ENCODE peak calls at places on chromosomes 3 and 15, in five cellular contexts. L is IMR-90, T is mesenchymal stem cell, A is H1, J is neuronal stem cell. R is an unnamed sample.

GRCh38 chr15:91114301-91114700 is 14.2 kb downstream of the SV2B start:
- DNase-seq in L (no peak), A (no peak), J (no peak), T (no peak), R (no peak)

GRCh38 chr3:140494970-140495369 is 182.9 kb upstream of the TRIM42 start:
- DNase-seq in T (no peak), J (no peak), A (no peak), L (no peak), R (no peak)

GRCh38 chr15:82712036-82712435 is 2.4 kb upstream of the AP3B2 start:
- DNase-seq in J (no peak), T (no peak), A (no peak), L (no peak), R (no peak)

GRCh38 chr3:24401811-24402185 is 92.9 kb downstream of the THRB start:
- DNase-seq in L (no peak), T (no peak), J (no peak), A (no peak), R (no peak)

GRCh38 chr3:99896482-99896881 is 78.8 kb downstream of the CMSS1 start:
- DNase-seq in T (no peak), A (no peak), J (no peak), L (no peak), R (no peak)

GRCh38 chr3:119627461-119627860 is 29.8 kb downstream of the PLA1A start:
- DNase-seq in A (no peak), J (no peak), L (no peak), T (no peak), R (no peak)

GRCh38 chr15:22262613-22263020 is 182.3 kb downstream of the OR4M2 start:
- DNase-seq in J (no peak), A (no peak), T (no peak), L (no peak), R (peak)

GRCh38 chr3:100825574-100825973 is 116.3 kb downstream of the TFG start:
- DNase-seq in T (no peak), A (no peak), L (no peak), J (no peak), R (no peak)

GRCh38 chr3:149180057-149180573 is 41.5 kb downstream of the CP start:
- DNase-seq in J (no peak), T (peak), A (no peak), L (peak), R (peak)

GRCh38 chr3:196996454-196997265 is 28.0 kb upstream of the PIGZ start:
- DNase-seq in L (no peak), T (no peak), J (no peak), A (no peak), R (no peak)

GRCh38 chr15:58738051-58738707 is 11.3 kb downstream of the ADAM10 start:
- DNase-seq in A (no peak), T (peak), L (peak), J (no peak), R (peak)

GRCh38 chr15:60679256-60679655 is 200.3 kb upstream of the ICE2 start:
- DNase-seq in A (no peak), T (peak), J (no peak), L (peak), R (no peak)

GRCh38 chr3:32816439-32817194 is 1.2 kb upstream of the TRIM71 start:
- DNase-seq in A (peak), J (peak), T (peak), L (no peak), R (no peak)

GRCh38 chr15:47513496-47513895 is 203.8 kb upstream of the SEMA6D start:
- DNase-seq in T (no peak), J (no peak), L (no peak), A (no peak), R (no peak)

GRCh38 chr15:84791763-84792162 is 25.4 kb upstream of the ALPK3 start:
- DNase-seq in L (peak), J (no peak), A (no peak), T (no peak), R (no peak)

GRCh38 chr3:150357140-150357539 is 51.0 kb upstream of the TSC22D2 start:
- DNase-seq in A (no peak), J (no peak), L (no peak), T (no peak), R (no peak)

GRCh38 chr3:184679056-184679502 is 32.8 kb downstream of the MAGEF1 start:
- DNase-seq in A (peak), T (peak), L (no peak), J (peak), R (no peak)

GRCh38 chr3:150783334-150783733 is 20.4 kb upstream of the SIAH2 start:
- DNase-seq in J (no peak), L (no peak), T (no peak), A (no peak), R (peak)

GRCh38 chr3:88947013-88947412 is 160.4 kb upstream of the EPHA3 start:
- DNase-seq in A (no peak), L (no peak), T (no peak), J (no peak), R (no peak)

GRCh38 chr15:29934251-29934650 is 112.0 kb upstream of the TJP1 start:
- DNase-seq in L (peak), J (no peak), T (peak), A (no peak), R (no peak)

GRCh38 chr3:100401674-100402036 is 316 bp downstream of the LNP1 start:
- DNase-seq in T (no peak), L (peak), A (no peak), J (no peak), R (peak)

GRCh38 chr3:119145500-119146167 is at the start of gene TEX55:
- DNase-seq in T (peak), L (peak), J (no peak), A (peak), R (peak)

GRCh38 chr15:92646216-92646615 is 9.4 kb downstream of the FAM174B start:
- DNase-seq in T (no peak), A (no peak), J (no peak), L (no peak), R (no peak)
- H2AK5ac ChIP-seq in T (no peak), A (peak), J (no peak), L (no peak), R (no peak)

GRCh38 chr3:71498543-71498942 is 85.0 kb downstream of the FOXP1 start:
- DNase-seq in T (no peak), A (no peak), J (no peak), L (no peak), R (no peak)

GRCh38 chr3:71498053-71498452 is 85.5 kb downstream of the FOXP1 start:
- DNase-seq in T (peak), J (no peak), L (no peak), A (no peak), R (peak)

GRCh38 chr3:71502066-71502465 is 81.5 kb downstream of the FOXP1 start:
- DNase-seq in T (no peak), L (no peak), J (no peak), A (no peak), R (no peak)

GRCh38 chr3:71499477-71499876 is 84.1 kb downstream of the FOXP1 start:
- DNase-seq in T (no peak), L (no peak), A (no peak), J (no peak), R (no peak)

DNA sequence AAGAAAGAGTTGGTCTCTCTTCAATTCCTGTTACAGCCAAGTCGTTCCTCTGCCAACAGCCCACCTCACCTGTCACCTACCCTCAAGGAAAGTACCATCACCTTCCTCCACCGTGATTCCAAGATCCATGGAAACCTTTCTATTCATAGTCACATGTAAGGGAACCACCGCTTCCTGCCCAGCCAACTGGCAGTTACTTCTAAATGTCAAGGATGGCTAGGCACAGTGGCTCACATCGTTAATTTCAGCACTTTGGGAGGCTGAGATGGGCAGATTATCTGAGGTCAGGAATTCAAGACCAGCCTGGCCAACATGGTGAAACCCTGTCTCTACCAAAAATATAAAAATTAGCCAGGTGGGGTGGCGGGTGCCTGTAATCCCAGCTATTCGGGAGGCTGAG is 82.8 kb downstream of the FOXP1 start:
- DNase-seq in J (no peak), T (no peak), L (no peak), A (no peak), R (no peak)
- H4K91ac ChIP-seq in J (no peak), T (no peak), L (peak), A (no peak), R (peak)

GRCh38 chr15:57373882-57374276 is 2.4 kb upstream of the CGNL1 start:
- DNase-seq in T (no peak), L (no peak), J (no peak), A (no peak), R (no peak)
- H2AK5ac ChIP-seq in T (no peak), L (no peak), J (no peak), A (peak), R (peak)

GRCh38 chr3:56681963-56682457 is 1.1 kb downstream of the TASOR start:
- DNase-seq in T (no peak), L (no peak), A (no peak), J (no peak), R (no peak)

GRCh38 chr3:56684029-56684428 is 964 bp upstream of the TASOR start:
- DNase-seq in T (no peak), J (no peak), A (no peak), L (no peak), R (no peak)

GRCh38 chr3:56682458-56683121 is 475 bp downstream of the TASOR start:
- DNase-seq in L (peak), J (peak), T (peak), A (peak), R (peak)

GRCh38 chr3:56680054-56680453 is 3.0 kb downstream of the TASOR start:
- DNase-seq in J (no peak), T (no peak), L (no peak), A (no peak), R (no peak)

GRCh38 chr3:56683122-56683817 is at the start of gene TASOR:
- DNase-seq in A (peak), J (peak), T (peak), L (peak), R (peak)
- H4K91ac ChIP-seq in A (peak), J (peak), T (peak), L (peak), R (peak)

GRCh38 chr15:64806509-64806908 is 18.9 kb downstream of the PIF1 start:
- DNase-seq in J (no peak), A (no peak), L (no peak), T (no peak), R (no peak)
- H2AK5ac ChIP-seq in J (peak), A (peak), L (no peak), T (no peak), R (no peak)

DNA sequence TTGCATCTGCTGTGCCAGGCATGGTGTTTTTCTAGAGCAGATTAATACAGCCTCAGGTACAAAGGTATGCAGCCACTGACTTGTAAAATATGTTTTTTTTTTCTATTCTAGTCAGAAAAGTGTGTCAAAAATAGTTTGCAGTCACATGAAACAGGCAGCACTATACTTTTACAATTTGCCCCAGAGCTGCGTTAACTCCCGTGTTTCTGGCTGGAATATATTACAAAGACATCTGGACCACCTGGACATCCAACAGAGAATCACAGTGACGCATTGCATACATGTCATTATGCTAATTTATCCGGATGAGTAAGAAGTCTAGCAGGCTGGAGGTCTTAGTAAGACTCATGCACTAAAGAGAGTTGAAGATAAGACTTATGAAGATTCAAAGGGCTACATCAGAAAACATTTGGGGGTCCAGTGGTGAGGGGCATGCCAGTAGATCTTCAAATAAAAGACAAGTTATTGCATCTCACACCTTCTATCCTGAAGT is 39.2 kb upstream of the STRIT1 start:
- DNase-seq in A (no peak), T (no peak), L (peak), J (no peak), R (no peak)
- H4K91ac ChIP-seq in A (no peak), T (no peak), L (no peak), J (no peak), R (no peak)

R was measured in trophoblast cell.